ENCODE peak calls at places on chromosomes 13 and 19, in ten cellular contexts. F is tibial nerve; M is CD8-positive, alpha-beta T cell; P is activated CD4-positive, CD25-positive, alpha-beta regulatory T cell treated with anti-CD3 and anti-CD28 coated beads, Interleukin-2, amount 50 U/mL, for 16 hours; Z is epithelial cell of prostate; Q is stimulated activated CD4-positive, alpha-beta T cell treated with anti-CD3 and anti-CD28 coated beads, Interleukin-1b, Interleukin-23, amount 100 ng/mL, for 48 hours; H is activated naive CD8-positive, alpha-beta T cell treated with anti-CD3 and anti-CD28 coated beads for 36 hours; Y is fibroblast of the conjunctiva; R is Caki2; N is thoracic aorta. C is an unnamed sample.

GRCh38 chr13:28299941-28300340 is 161.6 kb downstream of the PAN3 start:
- DNase-seq in M (no peak), H (no peak), N (no peak), Y (no peak), Z (no peak), F (no peak), R (no peak), P (no peak), Q (no peak), C (no peak)

GRCh38 chr19:58003153-58003828 is 671 bp upstream of the ZNF606 start:
- DNase-seq in Q (no peak), F (no peak), M (no peak), Y (no peak), N (no peak), R (no peak), H (no peak), P (no peak), Z (no peak), C (no peak)

GRCh38 chr13:99528547-99528946 is 27.3 kb downstream of the TM9SF2 start:
- DNase-seq in M (no peak), H (no peak), F (no peak), P (no peak), Z (no peak), Q (no peak), N (no peak), R (no peak), Y (no peak), C (no peak)

GRCh38 chr13:98033277-98034247 is 80.1 kb downstream of the IPO5 start:
- DNase-seq in R (peak; percentile 62), F (peak; percentile 20), Z (no peak), Y (peak; percentile 43), H (no peak), Q (no peak), P (no peak), M (no peak), N (no peak), C (no peak)

GRCh38 chr13:103283451-103283820 is 217.2 kb upstream of the SLC10A2 start:
- DNase-seq in M (no peak), F (no peak), Y (no peak), N (no peak), H (no peak), Z (no peak), P (no peak), Q (no peak), R (no peak), C (no peak)

GRCh38 chr19:39032164-39032918 is at the start of gene FBXO27:
- DNase-seq in R (peak; percentile 76), Z (no peak), Q (no peak), F (no peak), Y (no peak), P (no peak), M (no peak), H (peak; percentile 3), N (no peak), C (no peak)

GRCh38 chr19:44750713-44751112 is 2.2 kb downstream of the BCL3 start:
- DNase-seq in Z (no peak), H (no peak), N (no peak), F (no peak), Y (no peak), R (no peak), M (no peak), Q (no peak), P (no peak), C (no peak)

GRCh38 chr13:59531571-59532091 is 632.1 kb downstream of the DIAPH3 start:
- DNase-seq in F (peak; percentile 75), P (no peak), Q (no peak), N (peak; percentile 16), H (no peak), Y (peak; percentile 74), Z (peak; percentile 6), R (peak; percentile 54), M (peak; percentile 52), C (peak; percentile 96)

GRCh38 chr19:34835952-34836351 is 62.9 kb upstream of the ZNF599 start:
- DNase-seq in F (no peak), Z (no peak), Q (no peak), H (no peak), M (no peak), R (no peak), P (no peak), N (no peak), Y (no peak), C (no peak)

GRCh38 chr13:98706446-98707110 is 45.9 kb downstream of the SLC15A1 start:
- DNase-seq in Y (no peak), P (no peak), H (no peak), F (no peak), M (no peak), N (no peak), R (peak; percentile 94), Q (no peak), Z (no peak), C (no peak)